ENCODE peak calls at places on chromosome 5, in five cellular contexts. O is SW 1271, K is bronchial epithelial cell, Y is mucosa of descending colon, C is NCI-H510A. J is an unnamed sample.

GRCh38 chr5:133883916-133884315 is 84.5 kb downstream of the C5orf15 start:
- DNase-seq in O (no peak), K (no peak), Y (no peak), C (no peak), J (no peak)

GRCh38 chr5:173155912-173156311 is 11.6 kb downstream of the BNIP1 start:
- DNase-seq in O (no peak), K (no peak), Y (no peak), C (no peak), J (no peak)

GRCh38 chr5:128844354-128844923 is 120.8 kb upstream of the SLC27A6 start:
- DNase-seq in O (peak), K (peak), Y (no peak), C (no peak), J (no peak)

GRCh38 chr5:171420429-171421231 is 1.2 kb downstream of the FGF18 start:
- DNase-seq in O (no peak), K (peak), Y (peak), C (no peak), J (peak)

GRCh38 chr5:173733065-173733824 is 116.8 kb upstream of the BOD1 start:
- DNase-seq in O (no peak), K (no peak), Y (no peak), C (no peak), J (no peak)

GRCh38 chr5:1246711-1247431 is 21.7 kb downstream of the SLC6A18 start:
- DNase-seq in O (no peak), K (no peak), Y (peak), C (peak), J (no peak)

GRCh38 chr5:71719092-71719964 is at the start of gene CARTPT:
- DNase-seq in O (no peak), K (no peak), Y (no peak), C (no peak), J (no peak)

GRCh38 chr5:133618141-133618540 is 5.8 kb upstream of the FSTL4 start:
- DNase-seq in O (no peak), K (no peak), Y (no peak), C (no peak), J (no peak)

GRCh38 chr5:148387325-148387724 is 3.6 kb downstream of the FBXO38 start:
- DNase-seq in O (no peak), K (no peak), Y (no peak), C (no peak), J (no peak)

GRCh38 chr5:148792649-148793048 is 33.8 kb upstream of the ADRB2 start:
- DNase-seq in O (no peak), K (no peak), Y (no peak), C (no peak), J (no peak)

J was measured in sciatic nerve.